ENCODE peak calls at places on chromosomes 12 and 14, in five cellular contexts. I, H, K, U and J are unnamed samples.

GRCh38 chr14:73887116-73887490 is 444 bp downstream of the ZNF410 start:
- DNase-seq in I (no peak), U (no peak), K (no peak), H (no peak), J (peak; percentile 25)

GRCh38 chr12:86834217-86834616 is 578.0 kb upstream of the MGAT4C start:
- DNase-seq in I (no peak), K (no peak), H (no peak), U (no peak), J (no peak)

GRCh38 chr12:67096533-67097318 is 172.4 kb upstream of the CAND1 start:
- DNase-seq in I (no peak), U (no peak), K (no peak), H (no peak), J (no peak)

GRCh38 chr14:44505588-44505987 is 1.5 kb downstream of the FSCB start:
- DNase-seq in U (no peak), K (no peak), H (no peak), I (no peak), J (no peak)

GRCh38 chr12:2902287-2902880 is 11.7 kb downstream of the TULP3 start:
- DNase-seq in I (peak; percentile 68), H (no peak), U (no peak), K (peak; percentile 21), J (no peak)

GRCh38 chr14:71070169-71070568 is 162.9 kb downstream of the PCNX1 start:
- DNase-seq in I (no peak), K (no peak), U (no peak), H (no peak), J (no peak)

GRCh38 chr14:23300687-23301223 is 1.9 kb downstream of the PPP1R3E start:
- DNase-seq in K (peak; percentile 32), H (no peak), U (no peak), I (no peak), J (peak; percentile 43)

GRCh38 chr12:121062391-121063045 is 23.5 kb upstream of the OASL start:
- DNase-seq in K (no peak), U (no peak), H (no peak), I (no peak), J (no peak)

GRCh38 chr12:32860182-32860581 is 36.4 kb downstream of the PKP2 start:
- DNase-seq in H (no peak), I (no peak), U (no peak), K (no peak), J (no peak)

GRCh38 chr12:91920276-91920675 is 225.4 kb downstream of the BTG1 start:
- DNase-seq in U (no peak), H (no peak), K (peak; percentile 27), I (peak; percentile 11), J (no peak)

DNA sequence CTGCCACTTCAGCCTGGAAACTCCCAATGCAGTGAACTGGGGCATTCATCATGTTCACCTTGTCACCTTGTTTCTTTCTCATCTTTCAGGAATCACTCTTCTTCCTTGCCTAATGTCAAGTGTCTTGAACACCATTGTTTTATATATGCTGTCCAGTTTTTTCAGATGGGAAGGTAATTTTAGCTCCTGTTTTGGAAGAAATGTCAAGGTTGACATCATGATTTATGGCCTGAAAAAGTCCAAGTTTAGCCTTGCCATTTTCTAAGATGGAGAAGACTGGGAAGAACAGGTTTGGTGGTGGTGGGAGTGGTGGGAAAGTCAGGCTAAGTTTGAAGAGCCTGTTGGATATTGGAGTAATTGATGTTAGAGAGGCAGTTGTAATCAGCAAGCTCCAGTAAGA is 54.0 kb downstream of the ADCK1 start:
- DNase-seq in H (no peak), U (no peak), I (no peak), K (no peak), J (no peak)
- TF ChIP-seq TAF1 in H (no peak), U (no peak), I (no peak), K (no peak), J (no peak)

GRCh38 chr14:106227793-106228192 is 701.4 kb downstream of the TMEM121 start:
- DNase-seq in U (no peak), K (no peak), H (no peak), I (no peak), J (no peak)
- TF ChIP-seq CTCF in U (no peak), K (no peak), H (no peak), I (no peak), J (no peak)

DNA sequence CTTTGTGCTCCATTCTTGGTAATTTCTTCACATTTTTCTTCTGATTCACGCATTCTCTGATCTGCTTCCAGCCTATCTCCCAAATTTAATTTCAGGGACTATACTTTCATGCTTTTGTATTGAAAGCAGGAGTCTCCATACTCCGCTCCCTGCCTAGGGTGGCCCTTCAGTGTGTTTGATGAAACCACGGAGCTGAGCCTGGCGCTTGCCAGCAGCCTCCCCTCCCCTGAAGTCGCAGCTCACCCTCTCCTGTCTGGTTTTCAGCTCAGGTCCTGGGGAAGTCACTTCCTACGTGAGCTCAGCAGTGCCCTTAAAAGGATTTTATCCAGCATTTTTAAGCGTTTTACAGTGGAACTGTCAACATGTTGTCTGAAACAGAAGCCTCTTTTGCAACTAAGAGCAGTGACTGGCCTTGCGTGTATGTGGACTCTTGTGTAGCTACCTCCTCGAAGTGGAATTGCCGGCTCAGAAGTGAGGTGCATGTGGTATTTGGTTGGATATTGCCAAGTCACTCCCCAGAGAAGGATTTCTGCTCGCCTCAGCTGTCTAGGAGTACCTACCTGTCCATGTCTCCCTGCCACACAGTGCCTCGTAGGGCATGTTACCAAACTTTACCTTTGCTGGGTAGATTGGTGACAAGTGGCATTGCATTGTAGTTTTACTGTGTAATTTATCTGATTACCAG is 78.5 kb downstream of the TESC start:
- DNase-seq in K (no peak), I (no peak), H (no peak), U (no peak), J (no peak)
- TF ChIP-seq POLR2AphosphoS5 in K (no peak), I (no peak), H (no peak), U (no peak), J (no peak)

GRCh38 chr12:51625370-51625769 is 34.3 kb downstream of the SCN8A start:
- DNase-seq in U (no peak), K (no peak), H (no peak), I (no peak), J (no peak)

GRCh38 chr12:51626115-51626514 is 35.1 kb downstream of the SCN8A start:
- DNase-seq in I (no peak), K (no peak), U (no peak), H (no peak), J (peak; percentile 26)

GRCh38 chr12:51621155-51621922 is 30.3 kb downstream of the SCN8A start:
- DNase-seq in K (no peak), H (no peak), U (no peak), I (no peak), J (no peak)

GRCh38 chr12:51620448-51620847 is 29.4 kb downstream of the SCN8A start:
- DNase-seq in H (no peak), K (no peak), U (no peak), I (no peak), J (no peak)

DNA sequence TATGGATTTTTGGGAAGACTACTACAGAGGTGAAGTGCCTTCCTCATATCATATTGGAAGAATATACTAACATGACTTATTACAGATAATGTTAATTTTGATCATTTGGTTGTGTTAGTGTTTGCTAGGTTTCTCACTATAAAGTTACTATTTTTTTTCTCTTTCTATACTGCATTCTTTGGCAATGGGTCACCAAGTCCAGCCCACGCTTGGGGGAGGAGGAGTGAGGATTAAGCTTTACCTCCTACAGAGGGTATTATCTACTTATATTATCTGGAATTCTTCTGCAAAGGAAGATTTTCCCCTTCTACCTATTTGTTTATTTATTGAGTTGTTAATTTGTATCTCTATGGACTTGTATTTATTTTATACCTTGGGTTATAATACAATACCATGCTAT is 31.5 kb downstream of the SCN8A start:
- DNase-seq in K (no peak), H (no peak), I (no peak), U (no peak), J (no peak)
- TF ChIP-seq TAF1 in K (no peak), H (no peak), I (no peak), U (no peak), J (no peak)

GRCh38 chr12:72281145-72281544 is 9.0 kb downstream of the TRHDE start:
- DNase-seq in H (no peak), I (no peak), U (no peak), K (no peak), J (no peak)

GRCh38 chr12:72285861-72286260 is 13.7 kb downstream of the TRHDE start:
- DNase-seq in U (no peak), I (no peak), K (no peak), H (no peak), J (no peak)

GRCh38 chr12:72278894-72279293 is 6.7 kb downstream of the TRHDE start:
- DNase-seq in U (no peak), H (no peak), K (no peak), I (no peak), J (no peak)

GRCh38 chr12:72286526-72286925 is 14.4 kb downstream of the TRHDE start:
- DNase-seq in H (no peak), K (no peak), I (no peak), U (no peak), J (no peak)

DNA sequence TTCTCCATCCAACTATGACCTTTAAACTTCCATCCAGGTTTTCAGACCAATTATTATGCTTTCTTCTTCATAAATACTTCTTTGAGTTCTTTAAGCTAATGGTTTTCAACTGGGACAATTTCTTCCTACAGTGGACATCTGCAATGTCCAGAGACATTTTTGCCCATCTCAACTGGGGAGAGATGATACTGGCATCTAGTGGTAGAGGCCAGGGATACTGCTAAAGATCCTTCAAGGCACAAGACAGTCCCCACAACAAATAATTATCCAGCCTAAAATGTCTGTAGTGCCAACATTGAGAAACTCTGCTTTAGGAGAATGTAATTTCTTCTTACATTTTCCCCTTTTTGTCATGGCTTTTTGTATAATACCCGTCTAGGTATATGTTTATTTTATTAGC is 10.6 kb downstream of the TRHDE start:
- DNase-seq in U (no peak), K (no peak), I (no peak), H (no peak), J (no peak)
- TF ChIP-seq CTCF in U (peak; percentile 55), K (peak; percentile 5), I (peak; percentile 68), H (peak; percentile 15), J (peak; percentile 31)

GRCh38 chr12:106760184-106760531 is 14.3 kb upstream of the RIC8B start:
- DNase-seq in I (no peak), H (peak; percentile 65), K (no peak), U (peak; percentile 21), J (no peak)
- TF ChIP-seq POLR2AphosphoS5 in I (no peak), H (peak; percentile 70), K (no peak), U (no peak), J (no peak)

DNA sequence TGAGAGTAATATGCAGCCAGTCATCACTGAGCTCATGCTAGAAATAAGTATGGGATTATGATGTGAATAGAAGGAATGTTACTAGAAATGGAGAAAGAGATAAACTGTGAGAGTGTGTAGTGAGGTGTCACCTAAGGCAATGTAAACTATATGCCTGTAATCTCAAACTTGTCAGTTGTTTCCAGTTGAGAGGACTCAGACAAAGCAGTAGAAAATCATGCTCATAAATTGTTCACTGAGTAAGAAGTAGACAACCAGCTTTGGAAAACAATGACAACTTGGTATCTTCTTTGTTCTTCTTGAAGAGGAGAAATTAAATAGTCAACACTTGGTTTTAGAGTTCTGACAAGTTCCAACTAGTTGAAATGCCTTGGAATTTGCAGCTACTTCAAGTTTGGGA is 148.5 kb upstream of the OR4E1 start:
- DNase-seq in K (no peak), I (no peak), H (no peak), U (no peak), J (no peak)
- TF ChIP-seq TAF1 in K (no peak), I (no peak), H (no peak), U (no peak), J (no peak)